ENCODE peak calls at places on chromosomes 4 and X, in six cellular contexts. T, F, U, Q, B and H are unnamed samples.

GRCh38 chr4:151668687-151669402 is 92.0 kb downstream of the GATB start:
- DNase-seq in T (no peak), F (no peak), U (no peak), Q (no peak), B (peak), H (no peak)

GRCh38 chr4:122003335-122003734 is 51.5 kb upstream of the TRPC3 start:
- DNase-seq in T (peak), F (peak), U (peak), Q (peak), B (no peak), H (peak)

GRCh38 chr4:184165291-184165690 is 52.4 kb downstream of the ENPP6 start:
- DNase-seq in T (no peak), F (no peak), U (no peak), Q (peak), B (peak), H (no peak)

GRCh38 chr4:185307136-185307950 is 88.4 kb downstream of the LRP2BP start:
- DNase-seq in T (no peak), F (no peak), U (peak), Q (peak), B (peak), H (peak)

GRCh38 chr4:173274744-173275143 is 59.4 kb downstream of the HMGB2 start:
- DNase-seq in T (no peak), F (no peak), U (no peak), Q (no peak), B (no peak), H (no peak)

GRCh38 chr4:154495867-154496266 is 4.3 kb upstream of the DCHS2 start:
- DNase-seq in T (no peak), F (no peak), U (no peak), Q (no peak), B (no peak), H (no peak)

GRCh38 chr4:173319696-173320095 is 14.5 kb downstream of the HMGB2 start:
- DNase-seq in T (no peak), F (no peak), U (no peak), Q (no peak), B (peak), H (no peak)

GRCh38 chr4:78512357-78512920 is 39.1 kb upstream of the ANXA3 start:
- DNase-seq in T (no peak), F (no peak), U (no peak), Q (no peak), B (peak), H (no peak)

GRCh38 chrX:46569621-46570020 is 3.9 kb upstream of the CHST7 start:
- DNase-seq in T (no peak), F (no peak), U (no peak), Q (no peak), B (no peak), H (no peak)

GRCh38 chr4:76449824-76450223 is 14.8 kb downstream of the SHROOM3 start:
- DNase-seq in T (no peak), F (no peak), U (peak), Q (no peak), B (no peak), H (no peak)

GRCh38 chr4:153207561-153207960 is 3.3 kb downstream of the TRIM2 start:
- DNase-seq in T (no peak), F (peak), U (peak), Q (peak), B (peak), H (no peak)

GRCh38 chr4:189845145-189845846 is 95.4 kb upstream of the FRG1 start:
- DNase-seq in T (no peak), F (no peak), U (no peak), Q (no peak), B (peak), H (no peak)

GRCh38 chrX:85243761-85244410 is at the start of the genes SATL1 and ZNF711:
- DNase-seq in T (peak), F (peak), U (peak), Q (peak), B (peak), H (peak)

GRCh38 chr4:128861856-128862518 is 52.5 kb downstream of the JADE1 start:
- DNase-seq in T (peak), F (no peak), U (no peak), Q (no peak), B (no peak), H (no peak)

GRCh38 chr4:80386281-80386886 is 50.9 kb downstream of the CFAP299 start:
- DNase-seq in T (no peak), F (no peak), U (no peak), Q (no peak), B (no peak), H (no peak)

DNA sequence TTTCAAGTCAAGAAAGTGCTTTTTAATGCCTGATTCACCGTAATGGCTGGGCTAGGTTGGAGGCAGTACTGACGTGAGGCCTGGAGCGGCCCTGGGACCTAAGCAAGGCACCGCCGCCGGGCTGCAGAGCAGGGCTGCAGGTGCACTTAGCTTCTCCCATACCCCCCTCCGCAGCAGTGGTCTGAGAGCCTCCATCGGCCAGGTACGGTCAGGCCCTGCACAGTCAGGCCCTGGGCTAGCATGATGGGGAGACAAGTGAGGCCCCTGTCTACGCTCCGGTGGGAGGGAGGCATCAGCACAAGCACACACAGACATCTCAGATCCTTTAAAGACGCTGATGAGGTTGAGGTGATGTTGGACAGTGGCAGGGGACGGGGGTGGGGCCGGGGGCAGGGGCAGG is 4.7 kb downstream of the MAEA start:
- DNase-seq in T (no peak), F (no peak), U (no peak), Q (no peak), B (no peak), H (no peak)
- H3K4me2 ChIP-seq in T (no peak), F (no peak), U (no peak), Q (no peak), B (no peak), H (no peak)

DNA sequence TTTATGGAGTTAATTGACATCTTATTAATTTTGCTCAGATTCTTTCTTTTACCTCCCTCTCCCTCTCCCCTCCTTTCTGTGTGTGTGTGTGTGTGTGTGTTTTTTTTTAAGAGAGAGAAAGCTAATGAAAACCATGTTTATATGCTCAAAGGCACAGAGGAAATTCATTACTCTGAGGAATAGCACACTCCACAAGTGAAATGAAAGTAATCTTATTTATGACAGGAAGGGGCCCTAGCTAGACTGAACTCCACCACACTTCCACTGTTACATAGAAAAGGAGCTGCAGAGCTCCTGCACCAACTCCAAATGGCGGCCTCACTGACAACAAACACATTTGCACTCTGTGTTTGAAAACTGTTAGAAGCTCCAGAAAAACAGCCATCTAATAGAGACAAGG is 150.6 kb downstream of the RASL11B start:
- DNase-seq in T (no peak), F (no peak), U (no peak), Q (no peak), B (peak), H (no peak)
- H3K27ac ChIP-seq in T (no peak), F (no peak), U (no peak), Q (no peak), B (peak), H (no peak)

DNA sequence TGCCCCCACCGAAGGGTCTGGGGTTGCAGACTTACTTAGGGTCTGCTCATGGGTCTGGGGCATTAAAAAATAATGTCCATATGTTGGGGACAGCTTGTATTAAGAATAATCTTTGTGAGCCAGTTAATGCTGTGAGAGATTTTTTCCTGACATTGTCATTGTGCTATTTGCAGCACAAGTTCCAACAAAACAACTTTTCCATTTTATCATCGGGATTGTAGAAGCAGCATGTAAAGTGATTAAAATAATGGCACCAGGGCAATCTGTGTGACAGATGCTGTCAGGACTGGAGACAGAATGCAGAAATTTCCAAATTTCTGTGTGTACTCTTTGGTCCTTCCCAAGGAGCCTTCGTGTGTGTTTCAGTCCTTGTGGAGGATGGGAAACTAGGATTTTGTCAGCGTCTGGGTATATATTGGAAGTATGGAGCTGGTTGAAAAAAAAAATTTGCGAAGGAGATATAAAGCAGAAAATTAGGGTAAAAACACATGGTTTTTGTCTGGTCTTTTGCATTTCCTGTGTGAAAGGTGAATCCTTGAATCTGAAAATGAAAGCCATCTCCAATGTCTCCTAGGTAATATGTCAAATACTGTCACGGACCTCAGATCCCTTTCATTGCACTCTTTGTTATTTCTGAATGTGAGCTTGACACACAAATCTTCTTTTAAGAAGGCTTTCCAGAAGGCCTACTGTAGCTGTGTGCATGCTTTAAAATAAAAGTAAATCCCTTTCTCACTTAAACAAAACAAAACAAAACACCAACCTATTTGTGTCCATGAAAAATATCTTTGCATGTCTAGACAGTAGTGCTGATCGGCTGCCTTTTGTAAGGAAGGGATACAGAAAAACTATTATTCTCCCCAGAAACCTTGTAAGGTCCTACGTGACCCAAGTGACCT is 101.3 kb upstream of the LIMCH1 start:
- DNase-seq in T (no peak), F (no peak), U (no peak), Q (no peak), B (no peak), H (no peak)
- H3K4me2 ChIP-seq in T (no peak), F (peak), U (peak), Q (no peak), B (no peak), H (no peak)

GRCh38 chr4:27620886-27621285 is 760.2 kb downstream of the STIM2 start:
- DNase-seq in T (no peak), F (no peak), U (peak), Q (no peak), B (no peak), H (no peak)
- H3K27ac ChIP-seq in T (no peak), F (no peak), U (no peak), Q (no peak), B (no peak), H (no peak)

GRCh38 chrX:71606536-71607216 is 11.6 kb downstream of the CXCR3 start:
- DNase-seq in T (no peak), F (no peak), U (no peak), Q (no peak), B (no peak), H (peak)
- H3K4me2 ChIP-seq in T (no peak), F (no peak), U (no peak), Q (no peak), B (no peak), H (no peak)

GRCh38 chrX:134548257-134548732 is 88.3 kb downstream of the HPRT1 start:
- DNase-seq in T (no peak), F (no peak), U (peak), Q (no peak), B (no peak), H (peak)

GRCh38 chrX:134546187-134546586 is 86.2 kb downstream of the HPRT1 start:
- DNase-seq in T (no peak), F (no peak), U (no peak), Q (no peak), B (no peak), H (no peak)

GRCh38 chrX:134551365-134552095 is 91.6 kb downstream of the HPRT1 start:
- DNase-seq in T (no peak), F (no peak), U (peak), Q (no peak), B (peak), H (no peak)

GRCh38 chrX:134547047-134547679 is 87.2 kb downstream of the HPRT1 start:
- DNase-seq in T (no peak), F (peak), U (no peak), Q (no peak), B (peak), H (no peak)

DNA sequence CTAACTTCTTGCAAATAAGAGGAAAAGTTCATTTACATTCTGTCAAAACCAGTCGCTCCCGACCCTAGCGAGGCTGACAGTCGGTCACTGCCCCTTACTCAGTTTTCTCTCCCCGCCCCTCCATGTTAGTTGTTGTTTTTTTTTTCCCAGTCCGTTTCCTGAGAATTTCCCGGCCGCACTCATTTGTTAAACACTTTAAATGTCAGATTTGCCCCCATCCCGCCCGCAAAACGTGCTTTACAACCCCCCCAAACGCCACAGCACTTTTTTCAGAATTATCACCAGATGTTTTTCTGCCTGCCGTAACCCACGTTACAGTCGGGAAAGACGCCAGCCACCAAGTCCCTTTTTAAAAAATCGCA is 88.9 kb downstream of the HPRT1 start:
- DNase-seq in T (no peak), F (no peak), U (no peak), Q (no peak), B (no peak), H (no peak)
- H3K27ac ChIP-seq in T (no peak), F (peak), U (no peak), Q (no peak), B (peak), H (peak)

DNA sequence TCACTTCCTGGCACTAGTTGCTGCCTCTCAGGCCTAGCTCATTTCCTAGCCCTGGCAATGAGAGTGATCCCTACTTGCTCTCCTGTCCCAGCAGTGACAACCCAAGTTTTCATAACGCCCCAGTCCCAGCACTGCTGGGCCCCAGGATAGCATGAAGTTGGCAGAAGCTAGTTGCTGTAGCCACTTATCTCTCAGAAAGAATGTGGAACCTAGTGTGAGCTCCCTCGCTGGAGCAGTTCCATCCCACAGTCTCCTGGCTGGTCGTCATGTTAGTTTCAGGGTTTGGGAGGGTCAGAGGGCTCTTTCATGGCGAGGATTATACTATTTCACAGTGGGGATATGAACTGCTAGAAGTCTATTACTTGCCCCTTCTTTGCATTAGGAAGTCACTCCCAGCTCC is 5.1 kb downstream of the PF4 start:
- DNase-seq in T (no peak), F (no peak), U (no peak), Q (no peak), B (peak), H (no peak)
- H3K4me2 ChIP-seq in T (no peak), F (no peak), U (no peak), Q (no peak), B (no peak), H (no peak)

GRCh38 chr4:176404591-176404990 is 84.8 kb downstream of the SPCS3 start:
- DNase-seq in T (no peak), F (peak), U (no peak), Q (no peak), B (peak), H (no peak)

GRCh38 chr4:176406297-176406696 is 86.5 kb downstream of the SPCS3 start:
- DNase-seq in T (no peak), F (no peak), U (no peak), Q (no peak), B (no peak), H (no peak)

GRCh38 chr4:176406736-176407135 is 87.0 kb downstream of the SPCS3 start:
- DNase-seq in T (no peak), F (no peak), U (no peak), Q (no peak), B (peak), H (no peak)

GRCh38 chr4:176400816-176401461 is 81.2 kb downstream of the SPCS3 start:
- DNase-seq in T (no peak), F (peak), U (no peak), Q (no peak), B (peak), H (no peak)
- H3K27ac ChIP-seq in T (no peak), F (peak), U (no peak), Q (no peak), B (peak), H (no peak)

GRCh38 chr4:145003675-145004074 is 94.3 kb downstream of the ANAPC10 start:
- DNase-seq in T (no peak), F (no peak), U (no peak), Q (no peak), B (no peak), H (no peak)
- H3K4me2 ChIP-seq in T (no peak), F (no peak), U (no peak), Q (no peak), B (no peak), H (no peak)